ENCODE peak calls at places on chromosomes 3 and 15, in six cellular contexts. A is SK-N-SH, H is HepG2, D is H1, N is GM12878, P is K562. F is an unnamed sample.

GRCh38 chr3:129016366-129016724 is 15.2 kb downstream of the EFCC1 start:
- DNase-seq in A (no peak), H (peak), D (no peak), N (no peak), P (no peak), F (peak)

GRCh38 chr3:138296639-138297038 is 33.0 kb downstream of the NME9 start:
- DNase-seq in A (no peak), H (no peak), D (no peak), N (no peak), P (no peak), F (no peak)

GRCh38 chr3:140440446-140440845 is 237.4 kb upstream of the TRIM42 start:
- DNase-seq in A (no peak), H (no peak), D (no peak), N (no peak), P (no peak), F (no peak)

GRCh38 chr3:148975277-148975676 is 16.1 kb upstream of the GYG1 start:
- DNase-seq in A (no peak), H (no peak), D (no peak), N (no peak), P (no peak), F (no peak)

GRCh38 chr3:5162102-5162501 is 25.4 kb upstream of the EDEM1 start:
- DNase-seq in A (no peak), H (peak), D (no peak), N (no peak), P (no peak), F (no peak)

GRCh38 chr3:112579232-112579631 is 17.4 kb downstream of the SLC35A5 start:
- DNase-seq in A (no peak), H (no peak), D (no peak), N (no peak), P (no peak), F (no peak)

GRCh38 chr15:59199775-59200465 is 6.7 kb upstream of the LDHAL6B start:
- DNase-seq in A (no peak), H (no peak), D (no peak), N (no peak), P (no peak), F (no peak)

GRCh38 chr3:23653647-23654525 is 151.9 kb upstream of the UBE2E1 start:
- DNase-seq in A (no peak), H (no peak), D (no peak), N (peak), P (no peak), F (no peak)

GRCh38 chr3:185896565-185896964 is 41.2 kb downstream of the TRA2B start:
- DNase-seq in A (no peak), H (no peak), D (no peak), N (no peak), P (no peak), F (no peak)

GRCh38 chr3:13764161-13764560 is 115.7 kb downstream of the WNT7A start:
- DNase-seq in A (no peak), H (no peak), D (no peak), N (no peak), P (no peak), F (no peak)

GRCh38 chr3:196042673-196043072 is 39.2 kb downstream of the TFRC start:
- DNase-seq in A (no peak), H (no peak), D (no peak), N (no peak), P (no peak), F (no peak)
- TF ChIP-seq GABPA in A (no peak), H (no peak), D (no peak), N (no peak), P (no peak), F (no peak)

DNA sequence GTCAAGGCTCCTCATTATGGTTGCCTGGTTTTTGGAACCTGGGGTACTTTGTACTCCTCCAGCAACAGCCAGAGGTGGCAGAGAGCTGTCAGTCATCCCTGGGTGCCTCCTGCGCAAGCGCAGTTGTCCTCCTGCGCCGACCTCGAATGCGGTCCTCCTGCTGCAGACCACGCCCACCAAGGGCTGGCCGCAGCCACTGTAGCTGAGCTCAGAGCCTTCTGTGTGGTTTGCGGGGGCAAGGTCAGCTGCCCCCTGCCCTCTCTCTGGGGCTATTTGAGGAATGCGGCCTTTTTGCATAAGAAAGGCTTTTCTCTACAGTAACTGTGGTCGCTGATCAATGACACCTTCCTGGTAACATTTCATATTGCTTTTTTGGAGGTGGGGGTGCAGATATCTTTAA is 131.3 kb upstream of the SNRPN start:
- DNase-seq in A (peak), H (no peak), D (peak), N (no peak), P (peak), F (no peak)
- TF ChIP-seq GABPA in A (no peak), H (no peak), D (no peak), N (no peak), P (no peak), F (no peak)

DNA sequence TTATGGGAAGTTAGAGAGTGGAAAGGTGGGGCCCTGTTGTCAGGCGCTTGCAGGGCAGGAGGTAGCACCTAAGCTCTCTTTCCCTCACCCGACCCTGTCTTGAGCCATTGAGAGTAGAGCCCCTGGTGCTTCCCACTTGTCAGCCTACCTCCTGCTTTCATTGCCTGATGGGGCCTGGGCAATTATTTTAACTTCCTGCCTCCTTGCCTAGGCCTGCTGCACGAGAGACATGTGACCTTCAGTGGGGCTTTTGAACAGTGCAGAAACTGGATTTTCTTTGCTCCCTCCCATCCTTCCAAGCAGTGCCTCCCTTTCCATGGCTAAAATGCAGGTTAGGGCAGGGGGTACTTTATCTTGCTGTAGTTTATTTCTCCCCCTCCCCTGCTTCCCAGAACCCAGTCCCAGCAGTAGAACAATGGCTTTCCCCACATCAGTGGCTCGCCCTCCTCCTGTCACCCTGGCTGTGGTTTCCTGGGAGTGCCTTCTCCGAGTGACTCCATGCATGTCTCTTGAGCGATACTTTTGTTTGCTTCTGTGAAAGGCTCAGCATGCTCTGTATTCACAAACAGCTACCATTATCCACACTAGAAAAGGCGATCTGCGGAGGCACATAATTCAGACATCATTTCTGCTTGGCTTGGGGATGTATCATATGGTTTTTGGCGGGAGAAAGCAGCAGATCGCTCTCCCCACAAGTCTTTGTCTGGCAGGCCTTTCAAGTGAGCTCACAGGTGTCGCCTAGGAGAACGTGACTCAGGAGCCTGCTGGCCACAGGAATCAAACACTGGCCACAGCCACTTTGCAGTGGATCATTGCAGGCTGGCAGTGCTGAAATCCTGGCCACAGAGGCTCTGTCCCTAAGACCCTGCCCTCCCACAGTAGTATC is 24.1 kb downstream of the PDIA5 start:
- DNase-seq in A (no peak), H (no peak), D (no peak), N (no peak), P (no peak), F (no peak)
- TF ChIP-seq GABPA in A (no peak), H (no peak), D (no peak), N (no peak), P (no peak), F (no peak)

DNA sequence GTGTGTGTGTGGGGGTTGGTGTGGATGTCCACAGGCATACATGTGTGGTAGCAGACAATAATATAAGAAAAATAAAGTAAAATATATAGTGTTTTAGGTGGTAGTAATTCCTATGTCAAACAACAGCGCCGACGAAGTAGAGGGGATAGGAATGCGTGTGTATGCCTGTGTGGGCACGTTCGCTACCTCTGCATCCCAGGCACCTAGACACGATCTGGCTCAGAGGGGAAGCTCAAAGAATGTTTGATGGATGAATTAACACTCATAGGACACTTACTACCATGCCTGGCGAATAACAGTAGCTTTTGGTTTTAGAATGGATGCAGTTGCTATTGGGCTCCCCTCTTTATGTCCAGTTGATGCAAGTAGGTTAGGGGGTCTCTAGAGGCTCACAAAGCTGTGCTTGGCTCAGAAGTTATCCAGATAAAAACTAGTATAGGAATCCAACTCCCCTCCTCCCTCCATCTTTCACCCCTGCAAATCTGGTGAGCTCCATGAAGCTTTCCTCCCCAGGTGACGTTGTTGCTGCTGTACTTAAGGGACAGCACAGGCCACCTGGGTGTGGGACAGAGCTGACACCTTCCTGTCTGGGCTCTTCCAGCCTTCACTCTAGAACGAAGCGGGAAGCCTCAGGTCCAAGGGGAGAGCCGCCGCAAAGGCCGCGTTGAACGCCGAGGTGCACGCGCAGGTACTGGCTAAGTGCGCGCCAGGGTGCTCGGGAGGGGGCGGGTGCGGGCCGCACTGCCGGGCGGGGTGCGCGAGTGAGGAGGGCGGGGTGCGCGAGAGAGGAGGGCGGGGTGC is 192.6 kb upstream of the LYSMD4 start:
- DNase-seq in A (peak), H (no peak), D (peak), N (no peak), P (peak), F (peak)
- TF ChIP-seq GABPA in A (no peak), H (no peak), D (no peak), N (no peak), P (no peak), F (no peak)

GRCh38 chr3:81744366-81744765 is 17.1 kb downstream of the GBE1 start:
- DNase-seq in A (no peak), H (peak), D (no peak), N (no peak), P (peak), F (peak)
- TF ChIP-seq GABPA in A (no peak), H (no peak), D (no peak), N (no peak), P (no peak), F (no peak)

GRCh38 chr3:132870596-132870995 is 148.4 kb upstream of the NPHP3 start:
- DNase-seq in A (no peak), H (no peak), D (no peak), N (no peak), P (no peak), F (no peak)
- TF ChIP-seq GABPA in A (no peak), H (no peak), D (no peak), N (no peak), P (no peak), F (no peak)

GRCh38 chr3:188469228-188469885 is 315.4 kb downstream of the LPP start:
- DNase-seq in A (no peak), H (no peak), D (no peak), N (no peak), P (no peak), F (no peak)

GRCh38 chr3:188468196-188468595 is 314.2 kb downstream of the LPP start:
- DNase-seq in A (no peak), H (no peak), D (no peak), N (no peak), P (no peak), F (no peak)

GRCh38 chr3:188472331-188472730 is 318.4 kb downstream of the LPP start:
- DNase-seq in A (no peak), H (no peak), D (no peak), N (no peak), P (no peak), F (no peak)

GRCh38 chr3:188468672-188469071 is 314.7 kb downstream of the LPP start:
- DNase-seq in A (no peak), H (no peak), D (no peak), N (no peak), P (no peak), F (no peak)

DNA sequence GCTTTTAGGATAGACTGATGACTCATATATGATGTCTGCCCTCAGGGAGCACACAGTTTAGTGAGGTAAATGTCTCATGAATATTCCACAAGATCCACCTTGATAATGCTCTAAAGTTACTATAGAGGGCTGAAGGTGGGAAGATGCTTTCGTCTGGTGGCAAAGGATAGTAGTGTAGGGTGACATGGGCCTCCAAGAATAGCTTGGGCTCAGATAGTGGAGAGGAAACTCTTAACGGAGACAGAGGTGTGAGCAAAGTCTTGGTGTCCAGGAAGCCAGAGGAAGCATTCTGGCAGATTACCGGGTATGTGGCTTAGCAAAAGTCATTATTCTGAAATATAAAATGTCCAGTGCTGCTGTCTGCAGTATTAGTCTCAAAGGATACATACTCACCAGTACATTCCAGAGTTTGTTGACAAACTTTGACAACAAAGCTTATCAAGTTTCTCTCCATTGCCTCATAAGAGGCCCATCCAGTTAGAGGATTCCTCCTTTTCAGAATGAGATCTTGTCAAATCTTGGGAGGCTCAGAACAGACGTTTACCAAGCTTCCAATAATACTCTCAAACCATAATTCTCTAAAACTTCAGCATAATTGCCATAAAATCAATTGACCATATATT is 316.7 kb downstream of the LPP start:
- DNase-seq in A (no peak), H (no peak), D (no peak), N (no peak), P (no peak), F (no peak)
- TF ChIP-seq GABPA in A (no peak), H (no peak), D (no peak), N (no peak), P (no peak), F (no peak)

GRCh38 chr15:24916305-24917009 is 38.3 kb upstream of the SNRPN start:
- DNase-seq in A (no peak), H (no peak), D (no peak), N (no peak), P (no peak), F (peak)

GRCh38 chr15:24919446-24919845 is 35.3 kb upstream of the SNRPN start:
- DNase-seq in A (no peak), H (no peak), D (peak), N (no peak), P (no peak), F (no peak)

GRCh38 chr15:24917431-24917830 is 37.4 kb upstream of the SNRPN start:
- DNase-seq in A (no peak), H (no peak), D (no peak), N (no peak), P (no peak), F (no peak)
- TF ChIP-seq GABPA in A (no peak), H (no peak), D (no peak), N (no peak), P (no peak), F (no peak)

F was measured in HL-60.